ENCODE peak calls at places on chromosomes 1 and 21, in four cellular contexts. T is endothelial cell of umbilical vein, J is GM12878, Z is HepG2. U is an unnamed sample.
A peak's percentile ranks its signal among the peaks of the same experiment; 100 is the strongest.

GRCh38 chr1:24910751-24911650 is 19.1 kb downstream of the RUNX3 start:
- DNase-seq in J (no peak), T (no peak), Z (peak; percentile 93), U (no peak)

GRCh38 chr1:78086697-78087096 is 40.9 kb downstream of the GIPC2 start:
- DNase-seq in T (no peak), Z (no peak), J (no peak), U (no peak)

GRCh38 chr1:34671887-34672286 is 83.0 kb upstream of the GJB5 start:
- DNase-seq in J (no peak), Z (no peak), T (no peak), U (no peak)

GRCh38 chr1:112460672-112461071 is 48.1 kb upstream of the WNT2B start:
- DNase-seq in T (no peak), Z (peak; percentile 48), J (no peak), U (no peak)

GRCh38 chr21:45330075-45330781 is 42.5 kb upstream of the POFUT2 start:
- DNase-seq in Z (peak; percentile 89), T (no peak), J (no peak), U (no peak)

GRCh38 chr1:56436912-56437403 is 142.4 kb downstream of the PLPP3 start:
- DNase-seq in T (no peak), Z (peak; percentile 93), J (no peak), U (no peak)

GRCh38 chr21:18801468-18801867 is 397.9 kb upstream of the TMPRSS15 start:
- DNase-seq in T (peak; percentile 30), J (no peak), Z (no peak), U (no peak)

GRCh38 chr1:89990976-89991831 is 3.7 kb upstream of the ZNF326 start:
- DNase-seq in J (no peak), T (no peak), Z (no peak), U (no peak)

GRCh38 chr1:62800825-62801306 is 16.9 kb downstream of the ATG4C start:
- DNase-seq in J (peak; percentile 78), T (peak; percentile 24), Z (no peak), U (no peak)

GRCh38 chr1:117928881-117929339 is 511 bp downstream of the GDAP2 start:
- DNase-seq in J (no peak), T (peak; percentile 70), Z (peak; percentile 69), U (peak; percentile 39)
- TF ChIP-seq POLR2AphosphoS5 in J (no peak), T (no peak), Z (no peak), U (no peak)

GRCh38 chr1:3297756-3298155 is 156.7 kb upstream of the ARHGEF16 start:
- DNase-seq in Z (no peak), J (no peak), T (no peak), U (no peak)
- H2AFZ ChIP-seq in Z (no peak overlapping the region), J (no peak overlapping the region), T (no peak overlapping the region), U (no peak overlapping the region)

DNA sequence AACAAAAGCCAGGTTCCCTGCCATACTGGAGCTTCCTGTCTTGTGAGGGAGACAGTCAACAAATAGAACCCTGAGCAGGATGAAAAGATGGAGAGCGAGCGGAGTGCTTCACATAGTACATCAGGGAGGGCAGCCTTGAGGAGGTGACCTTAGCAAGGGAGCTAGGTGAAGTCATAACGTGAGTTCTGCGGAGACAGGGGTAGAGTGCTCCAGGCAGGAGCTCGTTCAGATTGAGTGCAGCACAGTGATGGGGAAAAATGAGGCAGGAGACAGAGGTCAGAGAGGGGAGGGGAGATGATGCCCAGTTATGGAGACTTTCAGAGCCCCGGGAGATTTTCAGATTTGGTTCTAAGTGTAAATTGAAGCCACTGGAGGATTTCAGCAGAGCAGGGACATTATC is 15.3 kb upstream of the CLIC6 start:
- DNase-seq in T (no peak), J (no peak), Z (no peak), U (no peak)
- TF ChIP-seq POLR2AphosphoS5 in T (no peak), J (no peak), Z (no peak), U (no peak)

GRCh38 chr1:183566026-183566425 is 24.2 kb downstream of the NCF2 start:
- DNase-seq in T (no peak), J (no peak), Z (no peak), U (no peak)
- H2AFZ ChIP-seq in T (no peak overlapping the region), J (no peak overlapping the region), Z (no peak overlapping the region), U (no peak overlapping the region)